ENCODE peak calls at places on chromosomes 5 and 9, in nine cellular contexts. One of them, this sample, is unnamed.

GRCh38 chr9:128552744-128553221 is 396 bp downstream of the SPTAN1 start:
- DNase-seq in effector memory CD4-positive, alpha-beta T cell: no peak
- DNase-seq in cardiac muscle cell: peak
- DNase-seq in left ventricle myocardium inferior: peak
- DNase-seq in CD8-positive, alpha-beta memory T cell: peak
- DNase-seq in SJSA1: peak
- DNase-seq in HCT116: no peak
- DNase-seq in WERI-Rb-1: peak
- DNase-seq in PC-3: peak
- DNase-seq in this sample: peak

GRCh38 chr5:154449786-154450185 is 4.0 kb downstream of the SAP30L start:
- DNase-seq in effector memory CD4-positive, alpha-beta T cell: no peak
- DNase-seq in WERI-Rb-1: no peak
- DNase-seq in left ventricle myocardium inferior: no peak
- DNase-seq in HCT116: no peak
- DNase-seq in cardiac muscle cell: no peak
- DNase-seq in SJSA1: no peak
- DNase-seq in PC-3: no peak
- DNase-seq in CD8-positive, alpha-beta memory T cell: no peak
- DNase-seq in this sample: no peak

GRCh38 chr9:19492775-19493173 is 84.0 kb downstream of the ACER2 start:
- DNase-seq in PC-3: no peak
- DNase-seq in SJSA1: no peak
- DNase-seq in WERI-Rb-1: no peak
- DNase-seq in HCT116: no peak
- DNase-seq in effector memory CD4-positive, alpha-beta T cell: no peak
- DNase-seq in left ventricle myocardium inferior: no peak
- DNase-seq in CD8-positive, alpha-beta memory T cell: no peak
- DNase-seq in cardiac muscle cell: no peak
- DNase-seq in this sample: no peak

GRCh38 chr5:131163315-131164119 is 1.5 kb downstream of the HINT1 start:
- DNase-seq in PC-3: peak
- DNase-seq in left ventricle myocardium inferior: no peak
- DNase-seq in CD8-positive, alpha-beta memory T cell: no peak
- DNase-seq in WERI-Rb-1: no peak
- DNase-seq in cardiac muscle cell: peak
- DNase-seq in effector memory CD4-positive, alpha-beta T cell: no peak
- DNase-seq in SJSA1: no peak
- DNase-seq in HCT116: no peak
- DNase-seq in this sample: peak

GRCh38 chr9:88706193-88707112 is 171.5 kb downstream of the NXNL2 start:
- DNase-seq in CD8-positive, alpha-beta memory T cell: no peak
- DNase-seq in cardiac muscle cell: no peak
- DNase-seq in effector memory CD4-positive, alpha-beta T cell: no peak
- DNase-seq in SJSA1: no peak
- DNase-seq in WERI-Rb-1: no peak
- DNase-seq in left ventricle myocardium inferior: no peak
- DNase-seq in HCT116: no peak
- DNase-seq in PC-3: no peak
- DNase-seq in this sample: no peak

GRCh38 chr9:128899566-128900322 is 17.8 kb downstream of the LRRC8A start:
- DNase-seq in cardiac muscle cell: no peak
- DNase-seq in PC-3: peak
- DNase-seq in CD8-positive, alpha-beta memory T cell: no peak
- DNase-seq in HCT116: no peak
- DNase-seq in WERI-Rb-1: no peak
- DNase-seq in left ventricle myocardium inferior: no peak
- DNase-seq in SJSA1: no peak
- DNase-seq in effector memory CD4-positive, alpha-beta T cell: no peak
- DNase-seq in this sample: no peak

GRCh38 chr9:114911167-114911821 is 19.1 kb downstream of the TNFSF8 start:
- DNase-seq in PC-3: peak
- DNase-seq in cardiac muscle cell: peak
- DNase-seq in left ventricle myocardium inferior: no peak
- DNase-seq in CD8-positive, alpha-beta memory T cell: no peak
- DNase-seq in SJSA1: no peak
- DNase-seq in WERI-Rb-1: peak
- DNase-seq in effector memory CD4-positive, alpha-beta T cell: no peak
- DNase-seq in HCT116: no peak
- DNase-seq in this sample: no peak

GRCh38 chr9:3525088-3525835 is 539 bp downstream of the RFX3 start:
- DNase-seq in HCT116: no peak
- DNase-seq in left ventricle myocardium inferior: peak
- DNase-seq in WERI-Rb-1: no peak
- DNase-seq in effector memory CD4-positive, alpha-beta T cell: no peak
- DNase-seq in SJSA1: no peak
- DNase-seq in PC-3: no peak
- DNase-seq in cardiac muscle cell: no peak
- DNase-seq in CD8-positive, alpha-beta memory T cell: no peak
- DNase-seq in this sample: no peak

GRCh38 chr5:172093559-172093958 is 87.1 kb upstream of the FBXW11 start:
- DNase-seq in effector memory CD4-positive, alpha-beta T cell: no peak
- DNase-seq in HCT116: no peak
- DNase-seq in cardiac muscle cell: no peak
- DNase-seq in CD8-positive, alpha-beta memory T cell: no peak
- DNase-seq in WERI-Rb-1: no peak
- DNase-seq in SJSA1: no peak
- DNase-seq in left ventricle myocardium inferior: peak
- DNase-seq in PC-3: no peak
- DNase-seq in this sample: no peak

GRCh38 chr9:69377291-69377690 is 52.3 kb downstream of the ENTREP1 start:
- DNase-seq in left ventricle myocardium inferior: no peak
- DNase-seq in WERI-Rb-1: no peak
- DNase-seq in CD8-positive, alpha-beta memory T cell: no peak
- DNase-seq in SJSA1: no peak
- DNase-seq in PC-3: no peak
- DNase-seq in cardiac muscle cell: no peak
- DNase-seq in effector memory CD4-positive, alpha-beta T cell: no peak
- DNase-seq in HCT116: no peak
- DNase-seq in this sample: no peak

GRCh38 chr5:119583684-119584083 is 45.7 kb upstream of the FAM170A start:
- DNase-seq in SJSA1: no peak
- DNase-seq in left ventricle myocardium inferior: no peak
- DNase-seq in HCT116: no peak
- DNase-seq in PC-3: no peak
- DNase-seq in effector memory CD4-positive, alpha-beta T cell: no peak
- DNase-seq in WERI-Rb-1: no peak
- DNase-seq in CD8-positive, alpha-beta memory T cell: no peak
- DNase-seq in cardiac muscle cell: no peak
- DNase-seq in this sample: no peak

GRCh38 chr9:3909966-3910650 is 384.3 kb upstream of the RFX3 start:
- DNase-seq in WERI-Rb-1: no peak
- DNase-seq in left ventricle myocardium inferior: no peak
- DNase-seq in SJSA1: no peak
- DNase-seq in CD8-positive, alpha-beta memory T cell: no peak
- DNase-seq in effector memory CD4-positive, alpha-beta T cell: no peak
- DNase-seq in HCT116: no peak
- DNase-seq in PC-3: no peak
- DNase-seq in cardiac muscle cell: no peak
- DNase-seq in this sample: no peak

GRCh38 chr5:84383816-84384603 is 670 bp downstream of the EDIL3 start:
- DNase-seq in SJSA1: peak
- DNase-seq in effector memory CD4-positive, alpha-beta T cell: no peak
- DNase-seq in PC-3: peak
- DNase-seq in HCT116: no peak
- DNase-seq in WERI-Rb-1: peak
- DNase-seq in CD8-positive, alpha-beta memory T cell: no peak
- DNase-seq in cardiac muscle cell: peak
- DNase-seq in left ventricle myocardium inferior: no peak
- DNase-seq in this sample: no peak

GRCh38 chr5:10832987-10833386 is 72.0 kb upstream of the DAP start:
- DNase-seq in PC-3: no peak
- DNase-seq in SJSA1: no peak
- DNase-seq in cardiac muscle cell: no peak
- DNase-seq in left ventricle myocardium inferior: no peak
- DNase-seq in effector memory CD4-positive, alpha-beta T cell: no peak
- DNase-seq in WERI-Rb-1: no peak
- DNase-seq in CD8-positive, alpha-beta memory T cell: no peak
- DNase-seq in HCT116: no peak
- DNase-seq in this sample: no peak

GRCh38 chr9:93452710-93453046 is 703 bp downstream of the FAM120AOS start:
- DNase-seq in HCT116: no peak
- DNase-seq in PC-3: peak
- DNase-seq in effector memory CD4-positive, alpha-beta T cell: no peak
- DNase-seq in left ventricle myocardium inferior: no peak
- DNase-seq in SJSA1: no peak
- DNase-seq in WERI-Rb-1: no peak
- DNase-seq in cardiac muscle cell: no peak
- DNase-seq in CD8-positive, alpha-beta memory T cell: peak
- DNase-seq in this sample: no peak

GRCh38 chr9:36191290-36191645 is 547 bp downstream of the CLTA start:
- DNase-seq in CD8-positive, alpha-beta memory T cell: peak
- DNase-seq in PC-3: no peak
- DNase-seq in HCT116: no peak
- DNase-seq in cardiac muscle cell: peak
- DNase-seq in WERI-Rb-1: peak
- DNase-seq in effector memory CD4-positive, alpha-beta T cell: peak
- DNase-seq in left ventricle myocardium inferior: peak
- DNase-seq in SJSA1: no peak
- DNase-seq in this sample: peak

GRCh38 chr9:36190388-36191289 is at the start of gene CLTA:
- DNase-seq in cardiac muscle cell: peak
- DNase-seq in PC-3: peak
- DNase-seq in CD8-positive, alpha-beta memory T cell: peak
- DNase-seq in HCT116: peak
- DNase-seq in SJSA1: peak
- DNase-seq in left ventricle myocardium inferior: peak
- DNase-seq in WERI-Rb-1: peak
- DNase-seq in effector memory CD4-positive, alpha-beta T cell: peak
- DNase-seq in this sample: peak

GRCh38 chr9:36193049-36193448 is 2.3 kb downstream of the CLTA start:
- DNase-seq in cardiac muscle cell: no peak
- DNase-seq in effector memory CD4-positive, alpha-beta T cell: no peak
- DNase-seq in HCT116: no peak
- DNase-seq in SJSA1: no peak
- DNase-seq in PC-3: no peak
- DNase-seq in CD8-positive, alpha-beta memory T cell: no peak
- DNase-seq in left ventricle myocardium inferior: no peak
- DNase-seq in WERI-Rb-1: no peak
- DNase-seq in this sample: no peak

GRCh38 chr9:36192196-36192595 is 1.5 kb downstream of the CLTA start:
- DNase-seq in SJSA1: no peak
- DNase-seq in PC-3: peak
- DNase-seq in cardiac muscle cell: no peak
- DNase-seq in left ventricle myocardium inferior: no peak
- DNase-seq in HCT116: no peak
- DNase-seq in CD8-positive, alpha-beta memory T cell: no peak
- DNase-seq in effector memory CD4-positive, alpha-beta T cell: no peak
- DNase-seq in WERI-Rb-1: no peak
- DNase-seq in this sample: peak

GRCh38 chr9:36191696-36192095 is 975 bp downstream of the CLTA start:
- DNase-seq in cardiac muscle cell: no peak
- DNase-seq in CD8-positive, alpha-beta memory T cell: no peak
- DNase-seq in effector memory CD4-positive, alpha-beta T cell: no peak
- DNase-seq in WERI-Rb-1: no peak
- DNase-seq in SJSA1: no peak
- DNase-seq in HCT116: no peak
- DNase-seq in PC-3: no peak
- DNase-seq in left ventricle myocardium inferior: no peak
- DNase-seq in this sample: no peak
- H3K27ac ChIP-seq in cardiac muscle cell: peak
- H3K27ac ChIP-seq in CD8-positive, alpha-beta memory T cell: peak
- H3K27ac ChIP-seq in effector memory CD4-positive, alpha-beta T cell: peak
- H3K27ac ChIP-seq in WERI-Rb-1: peak
- H3K27ac ChIP-seq in SJSA1: peak
- H3K27ac ChIP-seq in HCT116: peak
- H3K27ac ChIP-seq in PC-3: no peak
- H3K27ac ChIP-seq in left ventricle myocardium inferior: peak
- H3K27ac ChIP-seq in this sample: peak

GRCh38 chr5:148796931-148797330 is 29.5 kb upstream of the ADRB2 start:
- DNase-seq in SJSA1: no peak
- DNase-seq in PC-3: peak
- DNase-seq in left ventricle myocardium inferior: no peak
- DNase-seq in effector memory CD4-positive, alpha-beta T cell: no peak
- DNase-seq in cardiac muscle cell: no peak
- DNase-seq in CD8-positive, alpha-beta memory T cell: no peak
- DNase-seq in HCT116: no peak
- DNase-seq in WERI-Rb-1: no peak
- DNase-seq in this sample: no peak
- H3K27ac ChIP-seq in SJSA1: no peak
- H3K27ac ChIP-seq in PC-3: no peak
- H3K27ac ChIP-seq in left ventricle myocardium inferior: no peak
- H3K27ac ChIP-seq in effector memory CD4-positive, alpha-beta T cell: no peak
- H3K27ac ChIP-seq in cardiac muscle cell: no peak
- H3K27ac ChIP-seq in CD8-positive, alpha-beta memory T cell: no peak
- H3K27ac ChIP-seq in HCT116: no peak
- H3K27ac ChIP-seq in WERI-Rb-1: no peak
- H3K27ac ChIP-seq in this sample: no peak

GRCh38 chr5:150607991-150608390 is 32.5 kb upstream of the SYNPO start:
- DNase-seq in CD8-positive, alpha-beta memory T cell: no peak
- DNase-seq in PC-3: no peak
- DNase-seq in HCT116: no peak
- DNase-seq in cardiac muscle cell: no peak
- DNase-seq in left ventricle myocardium inferior: no peak
- DNase-seq in SJSA1: no peak
- DNase-seq in effector memory CD4-positive, alpha-beta T cell: no peak
- DNase-seq in WERI-Rb-1: no peak
- DNase-seq in this sample: no peak

GRCh38 chr5:150608991-150609390 is 31.5 kb upstream of the SYNPO start:
- DNase-seq in cardiac muscle cell: no peak
- DNase-seq in CD8-positive, alpha-beta memory T cell: no peak
- DNase-seq in WERI-Rb-1: no peak
- DNase-seq in effector memory CD4-positive, alpha-beta T cell: no peak
- DNase-seq in PC-3: no peak
- DNase-seq in left ventricle myocardium inferior: no peak
- DNase-seq in HCT116: no peak
- DNase-seq in SJSA1: no peak
- DNase-seq in this sample: no peak

GRCh38 chr5:150612405-150612804 is 28.1 kb upstream of the SYNPO start:
- DNase-seq in CD8-positive, alpha-beta memory T cell: no peak
- DNase-seq in effector memory CD4-positive, alpha-beta T cell: no peak
- DNase-seq in PC-3: no peak
- DNase-seq in cardiac muscle cell: no peak
- DNase-seq in SJSA1: no peak
- DNase-seq in HCT116: no peak
- DNase-seq in left ventricle myocardium inferior: no peak
- DNase-seq in WERI-Rb-1: no peak
- DNase-seq in this sample: no peak

GRCh38 chr5:150611026-150611425 is 29.4 kb upstream of the SYNPO start:
- DNase-seq in cardiac muscle cell: no peak
- DNase-seq in effector memory CD4-positive, alpha-beta T cell: no peak
- DNase-seq in left ventricle myocardium inferior: no peak
- DNase-seq in CD8-positive, alpha-beta memory T cell: no peak
- DNase-seq in SJSA1: no peak
- DNase-seq in PC-3: no peak
- DNase-seq in WERI-Rb-1: no peak
- DNase-seq in HCT116: no peak
- DNase-seq in this sample: no peak

GRCh38 chr5:150609843-150610584 is 30.4 kb upstream of the SYNPO start:
- DNase-seq in CD8-positive, alpha-beta memory T cell: no peak
- DNase-seq in effector memory CD4-positive, alpha-beta T cell: no peak
- DNase-seq in HCT116: no peak
- DNase-seq in PC-3: no peak
- DNase-seq in left ventricle myocardium inferior: peak
- DNase-seq in SJSA1: no peak
- DNase-seq in cardiac muscle cell: no peak
- DNase-seq in WERI-Rb-1: no peak
- DNase-seq in this sample: no peak
- H3K27ac ChIP-seq in CD8-positive, alpha-beta memory T cell: no peak
- H3K27ac ChIP-seq in effector memory CD4-positive, alpha-beta T cell: no peak
- H3K27ac ChIP-seq in HCT116: no peak
- H3K27ac ChIP-seq in PC-3: no peak
- H3K27ac ChIP-seq in left ventricle myocardium inferior: peak
- H3K27ac ChIP-seq in SJSA1: no peak
- H3K27ac ChIP-seq in cardiac muscle cell: peak
- H3K27ac ChIP-seq in WERI-Rb-1: no peak
- H3K27ac ChIP-seq in this sample: no peak

GRCh38 chr5:125536095-125536494 is 789.7 kb upstream of the ZNF608 start:
- DNase-seq in PC-3: no peak
- DNase-seq in effector memory CD4-positive, alpha-beta T cell: no peak
- DNase-seq in WERI-Rb-1: no peak
- DNase-seq in HCT116: no peak
- DNase-seq in left ventricle myocardium inferior: no peak
- DNase-seq in SJSA1: no peak
- DNase-seq in CD8-positive, alpha-beta memory T cell: no peak
- DNase-seq in cardiac muscle cell: no peak
- DNase-seq in this sample: no peak
- H3K27ac ChIP-seq in PC-3: no peak
- H3K27ac ChIP-seq in effector memory CD4-positive, alpha-beta T cell: no peak
- H3K27ac ChIP-seq in WERI-Rb-1: no peak
- H3K27ac ChIP-seq in HCT116: no peak
- H3K27ac ChIP-seq in left ventricle myocardium inferior: no peak
- H3K27ac ChIP-seq in SJSA1: peak
- H3K27ac ChIP-seq in CD8-positive, alpha-beta memory T cell: no peak
- H3K27ac ChIP-seq in cardiac muscle cell: no peak
- H3K27ac ChIP-seq in this sample: no peak